ENCODE peak calls at places on chromosomes 1 and 21, in nine cellular contexts. T, N, O, Z, U, A, H, K and I are unnamed samples.

GRCh38 chr1:236141447-236142357 is 637 bp upstream of the GPR137B start:
- DNase-seq in O (no peak), Z (peak; percentile 74), K (peak; percentile 51), A (no peak), H (no peak), T (peak; percentile 56), U (peak; percentile 32), N (no peak), I (peak; percentile 40)

GRCh38 chr1:161226320-161226711 is 456 bp downstream of the TOMM40L start:
- DNase-seq in A (no peak), H (no peak), O (no peak), U (peak; percentile 26), T (no peak), K (no peak), Z (no peak), N (no peak), I (no peak)

GRCh38 chr1:220879090-220879508 is at the start of gene HLX:
- DNase-seq in O (peak; percentile 58), U (peak; percentile 80), A (no peak), K (peak; percentile 69), Z (peak; percentile 98), T (peak; percentile 92), N (peak; percentile 84), H (peak; percentile 90), I (peak; percentile 60)

GRCh38 chr1:205963352-205963751 is 20.1 kb upstream of the SLC26A9 start:
- DNase-seq in Z (peak; percentile 4), A (no peak), T (peak; percentile 72), K (no peak), O (no peak), H (no peak), N (no peak), U (no peak), I (peak; percentile 97)

GRCh38 chr1:208042868-208043267 is 131.9 kb upstream of the CD34 start:
- DNase-seq in O (no peak), K (no peak), A (no peak), T (no peak), U (no peak), Z (no peak), N (no peak), H (no peak), I (no peak)

GRCh38 chr1:98304888-98305287 is 356.6 kb upstream of the SNX7 start:
- DNase-seq in H (no peak), T (peak; percentile 57), U (no peak), N (no peak), K (no peak), O (no peak), A (no peak), Z (no peak), I (no peak)

GRCh38 chr1:41383094-41383852 is 22.0 kb downstream of the FOXO6 start:
- DNase-seq in H (no peak), K (no peak), O (peak; percentile 59), N (no peak), Z (peak; percentile 80), A (no peak), U (no peak), T (peak; percentile 31), I (no peak)

GRCh38 chr21:37266515-37267221 is 466 bp downstream of the VPS26C start:
- DNase-seq in T (peak; percentile 42), K (peak; percentile 60), U (no peak), Z (peak; percentile 60), N (no peak), A (no peak), O (no peak), H (no peak), I (no peak)

GRCh38 chr21:31072486-31072885 is 34.2 kb upstream of the KRTAP19-8 start:
- DNase-seq in H (no peak), N (no peak), A (no peak), O (no peak), K (no peak), T (no peak), U (no peak), Z (no peak), I (no peak)

GRCh38 chr1:30427545-30427944 is 295.8 kb downstream of the MATN1 start:
- DNase-seq in N (no peak), K (no peak), A (no peak), O (no peak), T (no peak), Z (no peak), H (no peak), U (no peak), I (no peak)

GRCh38 chr1:219669042-219669441 is 56.1 kb upstream of the ZC3H11B start:
- DNase-seq in H (no peak), N (no peak), O (no peak), A (no peak), Z (no peak), K (no peak), T (no peak), U (no peak), I (no peak)

GRCh38 chr1:20353836-20354235 is 63.2 kb downstream of the VWA5B1 start:
- DNase-seq in U (no peak), N (no peak), Z (no peak), O (no peak), K (no peak), A (no peak), H (no peak), T (no peak), I (no peak)

GRCh38 chr21:23968722-23969647 is 1638.3 kb downstream of the MRPL39 start:
- DNase-seq in N (no peak), K (peak; percentile 57), O (peak; percentile 12), T (peak; percentile 26), Z (no peak), H (no peak), U (peak; percentile 22), A (peak; percentile 30), I (no peak)
- H3K9me3 ChIP-seq in N (peaks cover 4% of the 10 kb centered on the region), K (no peaks in the 10 kb centered on the region), O (no peaks in the 10 kb centered on the region), T (peaks cover 10% of the 10 kb centered on the region), Z (no peaks in the 10 kb centered on the region), H (peaks cover 36% of the 10 kb centered on the region), U (no peaks in the 10 kb centered on the region), A (no peaks in the 10 kb centered on the region), I (peaks cover 41% of the 10 kb centered on the region)

DNA sequence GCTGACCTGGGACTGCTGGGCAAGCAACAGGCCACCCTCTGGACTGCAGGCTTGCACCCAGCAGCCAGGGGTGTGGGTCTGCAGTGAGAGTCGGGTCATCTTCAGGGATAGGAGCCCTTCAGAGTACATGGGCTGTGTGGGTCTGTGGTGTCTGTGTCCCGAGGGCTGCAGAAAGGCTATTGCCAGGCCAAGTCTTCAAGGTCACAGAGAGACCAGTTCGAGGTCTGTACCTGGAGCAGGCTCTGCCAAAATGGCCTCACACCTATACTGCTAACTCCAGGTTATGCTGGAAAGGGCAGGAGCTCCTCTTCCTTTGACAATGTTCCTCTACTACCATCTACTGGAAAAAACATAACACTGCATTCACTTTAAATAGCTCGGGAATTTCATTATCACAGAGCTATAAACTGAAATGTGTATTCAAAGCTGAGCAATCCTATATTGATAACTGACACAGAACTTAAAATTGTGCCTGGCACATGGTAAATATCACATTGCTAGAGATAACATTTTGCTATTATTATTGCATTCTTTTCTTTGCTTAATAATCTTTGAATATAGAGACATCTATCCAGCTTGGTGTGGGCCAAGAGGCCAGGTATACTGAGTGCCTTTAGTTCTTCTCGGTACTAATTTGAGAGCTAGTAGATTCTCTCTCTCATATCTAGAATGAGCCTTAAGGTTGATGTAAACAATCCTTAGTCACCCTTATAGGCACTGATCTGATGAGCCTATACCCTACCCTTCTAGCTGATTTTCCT is 6.9 kb upstream of the DNAH14 start:
- DNase-seq in H (no peak), T (peak; percentile 39), K (peak; percentile 34), Z (peak; percentile 54), N (no peak), U (no peak), O (peak; percentile 16), A (no peak), I (peak; percentile 39)
- H3K4me1 ChIP-seq in H (no peaks in the 10 kb centered on the region), T (no peaks in the 10 kb centered on the region), K (no peaks in the 10 kb centered on the region), Z (peaks cover 3% of the 10 kb centered on the region), N (no peaks in the 10 kb centered on the region), U (no peaks in the 10 kb centered on the region), O (no peaks in the 10 kb centered on the region), A (no peaks in the 10 kb centered on the region), I (no peaks in the 10 kb centered on the region)

GRCh38 chr1:49226758-49227157 is 450.1 kb upstream of the BEND5 start:
- DNase-seq in Z (no peak), T (no peak), A (no peak), U (no peak), O (no peak), K (no peak), H (no peak), N (no peak), I (peak; percentile 15)

GRCh38 chr1:49225464-49225863 is 448.8 kb upstream of the BEND5 start:
- DNase-seq in K (no peak), T (no peak), Z (no peak), A (no peak), U (no peak), O (no peak), N (no peak), H (no peak), I (no peak)

GRCh38 chr1:49234988-49235387 is 458.3 kb upstream of the BEND5 start:
- DNase-seq in H (no peak), Z (no peak), K (no peak), N (no peak), T (no peak), O (no peak), U (no peak), A (no peak), I (peak; percentile 21)

GRCh38 chr1:49229555-49229954 is 452.9 kb upstream of the BEND5 start:
- DNase-seq in Z (no peak), U (no peak), A (no peak), H (no peak), O (no peak), K (peak; percentile 64), T (no peak), N (no peak), I (peak; percentile 29)
- H3K9me3 ChIP-seq in Z (no peaks in the 10 kb centered on the region), U (no peaks in the 10 kb centered on the region), A (no peaks in the 10 kb centered on the region), H (peaks cover 3% of the 10 kb centered on the region), O (no peaks in the 10 kb centered on the region), K (no peaks in the 10 kb centered on the region), T (peaks cover 10% of the 10 kb centered on the region), N (no peaks in the 10 kb centered on the region), I (no peaks in the 10 kb centered on the region)

GRCh38 chr1:81974222-81974841 is 173.6 kb downstream of the ADGRL2 start:
- DNase-seq in A (no peak), N (no peak), T (no peak), H (no peak), Z (no peak), O (no peak), K (no peak), U (no peak), I (no peak)
- H3K4me1 ChIP-seq in A (no peaks in the 10 kb centered on the region), N (no peaks in the 10 kb centered on the region), T (no peaks in the 10 kb centered on the region), H (no peaks in the 10 kb centered on the region), Z (no peaks in the 10 kb centered on the region), O (no peaks in the 10 kb centered on the region), K (peaks cover 13% of the 10 kb centered on the region), U (no peaks in the 10 kb centered on the region), I (no peaks in the 10 kb centered on the region)